ENCODE peak calls at places on chromosomes 16 and 17, in seven cellular contexts. One of them, this sample, is unnamed.

GRCh38 chr17:70365098-70365583 is 195.8 kb downstream of the KCNJ2 start:
- DNase-seq in IMR-90: peak
- DNase-seq in neuronal stem cell: no peak
- DNase-seq in H9: no peak
- DNase-seq in trophoblast cell: peak
- DNase-seq in mesendoderm: peak
- DNase-seq in H1: no peak
- DNase-seq in this sample: peak

GRCh38 chr17:42312035-42312284 is 23.7 kb downstream of the STAT5A start:
- DNase-seq in IMR-90: no peak
- DNase-seq in neuronal stem cell: no peak
- DNase-seq in H9: no peak
- DNase-seq in trophoblast cell: no peak
- DNase-seq in mesendoderm: no peak
- DNase-seq in H1: no peak
- DNase-seq in this sample: no peak

GRCh38 chr17:82050152-82050760 is 1.4 kb downstream of the RFNG start:
- DNase-seq in IMR-90: no peak
- DNase-seq in neuronal stem cell: no peak
- DNase-seq in H9: no peak
- DNase-seq in trophoblast cell: no peak
- DNase-seq in mesendoderm: no peak
- DNase-seq in H1: no peak
- DNase-seq in this sample: no peak

GRCh38 chr16:75527825-75528299 is 8.0 kb downstream of the CHST5 start:
- DNase-seq in IMR-90: no peak
- DNase-seq in neuronal stem cell: no peak
- DNase-seq in H9: no peak
- DNase-seq in trophoblast cell: no peak
- DNase-seq in mesendoderm: no peak
- DNase-seq in H1: no peak
- DNase-seq in this sample: peak

GRCh38 chr16:49528564-49529150 is 155.1 kb downstream of the C16orf78 start:
- DNase-seq in IMR-90: no peak
- DNase-seq in neuronal stem cell: no peak
- DNase-seq in H9: no peak
- DNase-seq in trophoblast cell: no peak
- DNase-seq in mesendoderm: no peak
- DNase-seq in H1: no peak
- DNase-seq in this sample: no peak

GRCh38 chr17:76490112-76490710 is 11.0 kb downstream of the RHBDF2 start:
- DNase-seq in IMR-90: no peak
- DNase-seq in neuronal stem cell: no peak
- DNase-seq in H9: no peak
- DNase-seq in trophoblast cell: no peak
- DNase-seq in mesendoderm: no peak
- DNase-seq in H1: no peak
- DNase-seq in this sample: no peak

GRCh38 chr17:46832945-46833839 is 14.7 kb upstream of the WNT3 start:
- DNase-seq in IMR-90: peak
- DNase-seq in neuronal stem cell: no peak
- DNase-seq in H9: peak
- DNase-seq in trophoblast cell: no peak
- DNase-seq in mesendoderm: peak
- DNase-seq in H1: no peak
- DNase-seq in this sample: no peak

GRCh38 chr16:31134625-31135534 is 647 bp downstream of the PRSS8 start:
- DNase-seq in IMR-90: no peak
- DNase-seq in neuronal stem cell: no peak
- DNase-seq in H9: peak
- DNase-seq in trophoblast cell: peak
- DNase-seq in mesendoderm: peak
- DNase-seq in H1: peak
- DNase-seq in this sample: peak

GRCh38 chr16:19118938-19119431 is 5.2 kb downstream of the ITPRIPL2 start:
- DNase-seq in IMR-90: peak
- DNase-seq in neuronal stem cell: no peak
- DNase-seq in H9: no peak
- DNase-seq in trophoblast cell: peak
- DNase-seq in mesendoderm: no peak
- DNase-seq in H1: no peak
- DNase-seq in this sample: peak

GRCh38 chr16:49636608-49637007 is 219.3 kb downstream of the ZNF423 start:
- DNase-seq in IMR-90: no peak
- DNase-seq in neuronal stem cell: no peak
- DNase-seq in H9: no peak
- DNase-seq in trophoblast cell: no peak
- DNase-seq in mesendoderm: no peak
- DNase-seq in H1: no peak
- DNase-seq in this sample: no peak

GRCh38 chr16:67409631-67410030 is 6.6 kb downstream of the ZDHHC1 start:
- DNase-seq in IMR-90: no peak
- DNase-seq in neuronal stem cell: no peak
- DNase-seq in H9: no peak
- DNase-seq in trophoblast cell: no peak
- DNase-seq in mesendoderm: no peak
- DNase-seq in H1: no peak
- DNase-seq in this sample: no peak

GRCh38 chr16:230949-231348 is 1.7 kb upstream of the LUC7L start:
- DNase-seq in IMR-90: no peak
- DNase-seq in neuronal stem cell: no peak
- DNase-seq in H9: no peak
- DNase-seq in trophoblast cell: no peak
- DNase-seq in mesendoderm: no peak
- DNase-seq in H1: no peak
- DNase-seq in this sample: no peak

GRCh38 chr16:57092786-57093301 is 461 bp downstream of the CPNE2 start:
- DNase-seq in IMR-90: no peak
- DNase-seq in neuronal stem cell: no peak
- DNase-seq in H9: peak
- DNase-seq in trophoblast cell: peak
- DNase-seq in mesendoderm: peak
- DNase-seq in H1: peak
- DNase-seq in this sample: peak

GRCh38 chr17:82231562-82232321 is 2.9 kb downstream of the SLC16A3 start:
- DNase-seq in IMR-90: peak
- DNase-seq in neuronal stem cell: no peak
- DNase-seq in H9: peak
- DNase-seq in trophoblast cell: peak
- DNase-seq in mesendoderm: peak
- DNase-seq in H1: peak
- DNase-seq in this sample: peak

GRCh38 chr16:88681084-88681680 is 5.1 kb downstream of the SNAI3 start:
- DNase-seq in IMR-90: no peak
- DNase-seq in neuronal stem cell: no peak
- DNase-seq in H9: peak
- DNase-seq in trophoblast cell: peak
- DNase-seq in mesendoderm: peak
- DNase-seq in H1: peak
- DNase-seq in this sample: no peak

GRCh38 chr17:62791235-62792121 is 16.6 kb downstream of the MARCHF10 start:
- DNase-seq in IMR-90: peak
- DNase-seq in neuronal stem cell: no peak
- DNase-seq in H9: no peak
- DNase-seq in trophoblast cell: peak
- DNase-seq in mesendoderm: no peak
- DNase-seq in H1: no peak
- DNase-seq in this sample: peak

DNA sequence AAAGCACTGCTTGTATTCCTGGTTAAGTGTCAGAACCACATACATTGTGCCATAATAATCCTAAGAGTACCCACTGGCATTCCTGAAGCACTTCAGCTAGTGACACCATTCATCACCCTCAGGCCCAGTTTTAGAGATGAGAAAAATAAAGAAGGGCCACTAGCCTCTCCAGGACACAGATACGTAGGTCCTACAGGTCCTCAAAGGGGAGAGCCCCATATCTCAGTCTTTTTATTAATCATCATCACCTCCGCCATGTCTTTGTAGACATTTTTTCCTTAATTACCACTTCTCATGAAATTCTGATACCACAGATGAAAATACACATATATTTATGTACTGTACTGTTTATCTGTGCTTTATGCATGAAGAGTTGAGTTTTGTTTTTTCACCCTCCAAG is 43.5 kb downstream of the GRB2 start:
- DNase-seq in IMR-90: no peak
- DNase-seq in neuronal stem cell: no peak
- DNase-seq in H9: no peak
- DNase-seq in trophoblast cell: peak
- DNase-seq in mesendoderm: no peak
- DNase-seq in H1: no peak
- DNase-seq in this sample: no peak
- H4K8ac ChIP-seq in IMR-90: no peak
- H4K8ac ChIP-seq in neuronal stem cell: no peak
- H4K8ac ChIP-seq in H9: no peak
- H4K8ac ChIP-seq in trophoblast cell: no peak
- H4K8ac ChIP-seq in mesendoderm: no peak
- H4K8ac ChIP-seq in H1: no peak
- H4K8ac ChIP-seq in this sample: no peak

GRCh38 chr17:13462161-13462560 is 139.6 kb downstream of the HS3ST3A1 start:
- DNase-seq in IMR-90: peak
- DNase-seq in neuronal stem cell: no peak
- DNase-seq in H9: no peak
- DNase-seq in trophoblast cell: no peak
- DNase-seq in mesendoderm: no peak
- DNase-seq in H1: no peak
- DNase-seq in this sample: no peak

GRCh38 chr17:13462673-13463124 is 139.0 kb downstream of the HS3ST3A1 start:
- DNase-seq in IMR-90: no peak
- DNase-seq in neuronal stem cell: no peak
- DNase-seq in H9: no peak
- DNase-seq in trophoblast cell: no peak
- DNase-seq in mesendoderm: no peak
- DNase-seq in H1: no peak
- DNase-seq in this sample: no peak

GRCh38 chr17:13460646-13461045 is 141.1 kb downstream of the HS3ST3A1 start:
- DNase-seq in IMR-90: peak
- DNase-seq in neuronal stem cell: no peak
- DNase-seq in H9: no peak
- DNase-seq in trophoblast cell: no peak
- DNase-seq in mesendoderm: no peak
- DNase-seq in H1: no peak
- DNase-seq in this sample: no peak

GRCh38 chr17:13465678-13466077 is 136.1 kb downstream of the HS3ST3A1 start:
- DNase-seq in IMR-90: no peak
- DNase-seq in neuronal stem cell: no peak
- DNase-seq in H9: no peak
- DNase-seq in trophoblast cell: no peak
- DNase-seq in mesendoderm: no peak
- DNase-seq in H1: no peak
- DNase-seq in this sample: no peak
- H4K8ac ChIP-seq in IMR-90: no peak
- H4K8ac ChIP-seq in neuronal stem cell: no peak
- H4K8ac ChIP-seq in H9: no peak
- H4K8ac ChIP-seq in trophoblast cell: no peak
- H4K8ac ChIP-seq in mesendoderm: no peak
- H4K8ac ChIP-seq in H1: no peak
- H4K8ac ChIP-seq in this sample: no peak

DNA sequence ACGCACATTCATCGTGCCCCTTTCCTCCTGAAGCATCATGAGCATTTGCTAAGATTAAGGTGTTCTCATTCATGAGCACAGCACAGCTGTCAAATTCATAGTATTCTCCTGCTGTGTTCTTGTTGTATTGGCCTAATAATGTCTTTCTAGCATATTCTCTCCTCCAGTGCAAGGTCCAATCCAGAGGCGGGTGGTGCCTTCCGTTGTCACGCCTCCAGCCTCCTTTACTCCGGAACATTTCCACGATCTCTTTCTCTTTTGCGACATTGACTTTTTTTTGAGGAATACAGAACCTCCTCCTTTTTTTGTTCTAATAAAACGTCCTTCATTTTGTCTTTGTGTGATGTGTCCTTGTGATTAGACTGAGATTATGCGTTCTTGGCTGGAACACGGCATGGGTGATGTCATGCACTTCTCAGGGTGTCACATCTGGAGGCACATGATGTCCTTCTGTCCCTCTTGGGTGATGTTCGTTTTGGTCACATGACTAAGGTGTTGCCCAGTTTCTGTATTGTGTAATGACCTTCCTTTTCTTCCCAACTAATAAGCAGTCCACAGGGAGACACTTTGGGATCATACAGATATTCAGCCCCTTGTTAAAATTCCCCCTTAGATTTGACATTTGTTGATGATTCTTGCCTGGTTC is 66.3 kb downstream of the CLEC16A start:
- DNase-seq in IMR-90: no peak
- DNase-seq in neuronal stem cell: no peak
- DNase-seq in H9: no peak
- DNase-seq in trophoblast cell: no peak
- DNase-seq in mesendoderm: no peak
- DNase-seq in H1: no peak
- DNase-seq in this sample: no peak
- H4K8ac ChIP-seq in IMR-90: no peak
- H4K8ac ChIP-seq in neuronal stem cell: no peak
- H4K8ac ChIP-seq in H9: no peak
- H4K8ac ChIP-seq in trophoblast cell: no peak
- H4K8ac ChIP-seq in mesendoderm: no peak
- H4K8ac ChIP-seq in H1: no peak
- H4K8ac ChIP-seq in this sample: no peak

GRCh38 chr17:64661731-64661980 is 451 bp downstream of the SMURF2 start:
- DNase-seq in IMR-90: no peak
- DNase-seq in neuronal stem cell: no peak
- DNase-seq in H9: no peak
- DNase-seq in trophoblast cell: no peak
- DNase-seq in mesendoderm: no peak
- DNase-seq in H1: no peak
- DNase-seq in this sample: no peak

GRCh38 chr17:64657610-64658125 is 4.4 kb downstream of the SMURF2 start:
- DNase-seq in IMR-90: no peak
- DNase-seq in neuronal stem cell: no peak
- DNase-seq in H9: no peak
- DNase-seq in trophoblast cell: no peak
- DNase-seq in mesendoderm: no peak
- DNase-seq in H1: no peak
- DNase-seq in this sample: no peak

GRCh38 chr17:64661981-64662773 is at the start of gene SMURF2:
- DNase-seq in IMR-90: peak
- DNase-seq in neuronal stem cell: peak
- DNase-seq in H9: peak
- DNase-seq in trophoblast cell: peak
- DNase-seq in mesendoderm: peak
- DNase-seq in H1: peak
- DNase-seq in this sample: peak

GRCh38 chr17:64658931-64659330 is 3.2 kb downstream of the SMURF2 start:
- DNase-seq in IMR-90: peak
- DNase-seq in neuronal stem cell: no peak
- DNase-seq in H9: no peak
- DNase-seq in trophoblast cell: no peak
- DNase-seq in mesendoderm: no peak
- DNase-seq in H1: no peak
- DNase-seq in this sample: peak

DNA sequence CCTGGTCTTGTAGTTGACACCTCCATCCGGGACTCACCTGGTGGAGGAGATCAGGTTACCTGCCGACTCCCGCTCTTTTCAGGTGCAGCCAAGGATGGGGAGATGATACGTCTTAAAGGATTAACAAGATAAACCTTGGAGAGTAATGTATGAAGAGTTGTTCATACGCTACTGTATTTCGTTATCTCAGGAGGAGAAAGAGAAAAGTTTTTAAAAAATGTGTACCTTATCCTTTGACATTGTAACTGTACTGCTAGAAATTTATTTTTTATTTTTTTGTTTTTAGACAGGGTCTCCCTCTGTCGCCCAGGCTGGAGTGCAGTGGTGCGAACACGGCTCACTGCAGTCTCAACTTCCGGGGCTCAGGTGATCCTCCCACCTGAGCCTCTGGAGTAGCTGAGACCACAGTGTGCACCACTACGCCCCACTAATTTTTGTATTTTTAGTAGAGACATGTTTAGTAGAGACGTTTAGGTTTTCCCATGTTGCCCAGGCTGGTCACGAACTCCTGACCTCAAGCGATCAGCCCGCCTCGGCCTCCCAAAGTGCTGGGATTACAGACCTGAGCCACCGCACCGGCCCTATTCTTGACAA is 764 bp upstream of the SMURF2 start:
- DNase-seq in IMR-90: no peak
- DNase-seq in neuronal stem cell: no peak
- DNase-seq in H9: peak
- DNase-seq in trophoblast cell: no peak
- DNase-seq in mesendoderm: no peak
- DNase-seq in H1: peak
- DNase-seq in this sample: no peak
- H4K8ac ChIP-seq in IMR-90: peak
- H4K8ac ChIP-seq in neuronal stem cell: peak
- H4K8ac ChIP-seq in H9: no peak
- H4K8ac ChIP-seq in trophoblast cell: peak
- H4K8ac ChIP-seq in mesendoderm: no peak
- H4K8ac ChIP-seq in H1: no peak
- H4K8ac ChIP-seq in this sample: peak

This sample was measured in mesenchymal stem cell.